ENCODE peak calls at places on chromosome X, in seven cellular contexts. P is GM12865; B is foreskin melanocyte; A is left ventricle myocardium superior; J is activated naive CD4-positive, alpha-beta T cell treated with anti-CD3 and anti-CD28 coated beads, Interleukin-2, amount 50 U/mL, for 72 hours; H is H4; K is bronchial epithelial cell. Z is an unnamed sample.
A peak's percentile ranks its signal among the peaks of the same experiment; 100 is the strongest.

GRCh38 chrX:103722505-103722904 is 11.8 kb downstream of the TMEM31 start:
- DNase-seq in P (no peak), B (no peak), A (no peak), J (no peak), H (no peak), K (peak; percentile 90), Z (no peak)

GRCh38 chrX:107508925-107509324 is 59.5 kb downstream of the FRMPD3 start:
- DNase-seq in P (no peak), B (no peak), A (no peak), J (no peak), H (no peak), K (no peak), Z (no peak)

GRCh38 chrX:47217121-47217851 is 1.2 kb upstream of the CDK16 start:
- DNase-seq in P (no peak), B (peak; percentile 53), A (peak; percentile 40), J (no peak), H (peak; percentile 48), K (peak; percentile 83), Z (peak; percentile 38)

GRCh38 chrX:64975491-64975890 is 759 bp downstream of the ZC4H2 start:
- DNase-seq in P (peak; percentile 7), B (no peak), A (peak; percentile 28), J (peak; percentile 55), H (peak; percentile 3), K (peak; percentile 9), Z (peak; percentile 46)

GRCh38 chrX:77949840-77950239 is 19.6 kb downstream of the PGAM4 start:
- DNase-seq in P (no peak), B (no peak), A (no peak), J (no peak), H (no peak), K (no peak), Z (peak; percentile 54)

GRCh38 chrX:63439580-63439979 is 88.4 kb upstream of the SPIN4 start:
- DNase-seq in P (no peak), B (no peak), A (no peak), J (no peak), H (no peak), K (no peak), Z (no peak)

GRCh38 chrX:13463608-13464007 is 105.8 kb upstream of the EGFL6 start:
- DNase-seq in P (no peak), B (no peak), A (peak; percentile 41), J (no peak), H (peak; percentile 51), K (peak; percentile 93), Z (no peak)

GRCh38 chrX:30659421-30659820 is 6.2 kb downstream of the GK start:
- DNase-seq in P (no peak), B (peak; percentile 93), A (no peak), J (no peak), H (peak; percentile 37), K (peak; percentile 92), Z (no peak)

GRCh38 chrX:119194631-119195030 is 41.5 kb upstream of the PGRMC1 start:
- DNase-seq in P (no peak), B (no peak), A (no peak), J (no peak), H (peak; percentile 21), K (no peak), Z (no peak)

GRCh38 chrX:139691493-139691842 is 16.5 kb downstream of the MCF2 start:
- DNase-seq in P (no peak), B (no peak), A (no peak), J (no peak), H (peak; percentile 3), K (no peak), Z (no peak)

GRCh38 chrX:48694776-48695523 is 1.6 kb upstream of the SUV39H1 start:
- DNase-seq in P (no peak), B (no peak), A (no peak), J (no peak), H (no peak), K (no peak), Z (no peak)

GRCh38 chrX:85391879-85392238 is 12.4 kb upstream of the POF1B start:
- DNase-seq in P (no peak), B (no peak), A (no peak), J (no peak), H (no peak), K (no peak), Z (no peak)

GRCh38 chrX:7214251-7214650 is 66.3 kb upstream of the PUDP start:
- DNase-seq in P (no peak), B (peak; percentile 67), A (no peak), J (no peak), H (no peak), K (no peak), Z (no peak)

GRCh38 chrX:24774650-24775049 is 80.9 kb downstream of the POLA1 start:
- DNase-seq in P (no peak), B (no peak), A (no peak), J (no peak), H (no peak), K (peak; percentile 12), Z (no peak)

GRCh38 chrX:40189621-40190020 is 91.9 kb upstream of the BCOR start:
- DNase-seq in P (no peak), B (no peak), A (no peak), J (no peak), H (no peak), K (no peak), Z (no peak)

GRCh38 chrX:119391279-119391678 is 7.9 kb upstream of the SLC25A43 start:
- DNase-seq in P (peak; percentile 15), B (no peak), A (no peak), J (no peak), H (peak; percentile 21), K (peak; percentile 39), Z (no peak)

GRCh38 chrX:53239474-53239873 is 14.5 kb upstream of the KDM5C start:
- DNase-seq in P (peak; percentile 9), B (no peak), A (no peak), J (no peak), H (no peak), K (no peak), Z (no peak)

GRCh38 chrX:3295731-3296130 is 50.7 kb downstream of the MXRA5 start:
- DNase-seq in P (no peak), B (no peak), A (no peak), J (no peak), H (peak; percentile 13), K (peak; percentile 43), Z (no peak)

GRCh38 chrX:72255445-72255844 is 16.6 kb upstream of the ERCC6L start:
- DNase-seq in P (no peak), B (no peak), A (no peak), J (no peak), H (no peak), K (no peak), Z (peak; percentile 87)

GRCh38 chrX:111259559-111259958 is 10.7 kb downstream of the CAPN6 start:
- DNase-seq in P (no peak), B (no peak), A (no peak), J (no peak), H (no peak), K (no peak), Z (no peak)

GRCh38 chrX:18617351-18617750 is 54.6 kb downstream of the RS1 start:
- DNase-seq in P (no peak), B (peak; percentile 26), A (no peak), J (no peak), H (peak; percentile 12), K (peak; percentile 84), Z (no peak)

GRCh38 chrX:115642895-115643530 is 82.0 kb downstream of the PLS3 start:
- DNase-seq in P (peak; percentile 70), B (peak; percentile 28), A (no peak), J (no peak), H (peak; percentile 38), K (peak; percentile 38), Z (no peak)

GRCh38 chrX:73481521-73481920 is 34.7 kb downstream of the CDX4 start:
- DNase-seq in P (no peak), B (no peak), A (no peak), J (no peak), H (no peak), K (no peak), Z (no peak)

GRCh38 chrX:140389331-140389730 is 115.5 kb downstream of the SOX3 start:
- DNase-seq in P (no peak), B (no peak), A (no peak), J (no peak), H (no peak), K (no peak), Z (no peak)

GRCh38 chrX:114338870-114339269 is 245.0 kb upstream of the HTR2C start:
- DNase-seq in P (no peak), B (no peak), A (no peak), J (no peak), H (no peak), K (no peak), Z (no peak)

GRCh38 chrX:53379008-53379710 is 43.3 kb downstream of the SMC1A start:
- DNase-seq in P (no peak), B (no peak), A (no peak), J (no peak), H (no peak), K (no peak), Z (no peak)

GRCh38 chrX:110168585-110168984 is 149.3 kb downstream of the AMMECR1 start:
- DNase-seq in P (no peak), B (no peak), A (no peak), J (no peak), H (no peak), K (peak; percentile 71), Z (no peak)